ENCODE peak calls at places on chromosomes 5 and 9, in ten cellular contexts. K, Z, V, B, D, G, C, W, L and I are unnamed samples.

GRCh38 chr9:104905931-104906330 is 22.0 kb downstream of the ABCA1 start:
- DNase-seq in W (no peak), Z (no peak), K (no peak), D (no peak), B (no peak), C (no peak), V (no peak), G (no peak), L (no peak), I (no peak)

GRCh38 chr9:99811172-99811571 is 10.5 kb upstream of the NR4A3 start:
- DNase-seq in W (no peak), C (no peak), Z (no peak), L (no peak), G (no peak), K (no peak), V (no peak), D (no peak), B (no peak), I (no peak)

GRCh38 chr5:62506659-62507460 is 71.8 kb upstream of the LRRC70 start:
- DNase-seq in G (no peak), Z (no peak), K (no peak), D (no peak), W (no peak), L (no peak), V (no peak), B (no peak), C (no peak), I (no peak)

GRCh38 chr9:120742951-120743416 is 28.7 kb upstream of the MEGF9 start:
- DNase-seq in K (no peak), V (no peak), Z (peak), W (no peak), C (peak), L (no peak), G (no peak), D (no peak), B (peak), I (no peak)

GRCh38 chr9:8677725-8678124 is 878.1 kb upstream of the DMAC1 start:
- DNase-seq in Z (no peak), V (no peak), B (no peak), K (no peak), C (no peak), W (no peak), G (no peak), D (no peak), L (no peak), I (no peak)

GRCh38 chr9:135992486-135993408 is 31.6 kb upstream of the UBAC1 start:
- DNase-seq in V (peak), D (peak), L (peak), Z (peak), B (peak), K (peak), G (no peak), W (peak), C (peak), I (peak)

GRCh38 chr9:34385561-34386230 is 9.0 kb upstream of the MYORG start:
- DNase-seq in C (no peak), V (no peak), L (no peak), D (no peak), Z (no peak), B (no peak), K (no peak), G (peak), W (no peak), I (no peak)

GRCh38 chr9:38309324-38310195 is 82.9 kb upstream of the ALDH1B1 start:
- DNase-seq in L (no peak), G (no peak), Z (no peak), K (no peak), B (no peak), W (no peak), V (no peak), D (no peak), C (no peak), I (no peak)

GRCh38 chr9:127185931-127186781 is 63.7 kb upstream of the ANGPTL2 start:
- DNase-seq in K (no peak), V (peak), Z (no peak), D (no peak), W (peak), L (peak), B (peak), C (no peak), G (no peak), I (peak)

GRCh38 chr9:133758228-133758627 is 20.1 kb upstream of the SARDH start:
- DNase-seq in G (peak), W (no peak), Z (no peak), D (no peak), L (no peak), B (no peak), V (peak), K (no peak), C (no peak), I (no peak)

GRCh38 chr9:19116391-19116790 is 10.9 kb downstream of the PLIN2 start:
- DNase-seq in C (no peak), V (no peak), G (no peak), D (no peak), K (no peak), B (no peak), W (peak), L (peak), Z (no peak), I (peak)

GRCh38 chr5:172897691-172898512 is 61.3 kb upstream of the RPL26L1 start:
- DNase-seq in Z (no peak), B (no peak), K (no peak), C (no peak), L (peak), G (no peak), W (peak), D (no peak), V (peak), I (no peak)

GRCh38 chr5:32058101-32058500 is 116.0 kb downstream of the GOLPH3 start:
- DNase-seq in G (no peak), K (no peak), Z (no peak), W (no peak), D (no peak), B (no peak), L (no peak), V (no peak), C (no peak), I (no peak)

GRCh38 chr9:91824591-91825339 is 125.3 kb downstream of the ROR2 start:
- DNase-seq in K (no peak), V (peak), W (no peak), B (no peak), L (no peak), D (no peak), G (no peak), Z (no peak), C (no peak), I (peak)

GRCh38 chr9:68690088-68690487 is 15.0 kb upstream of the PIP5K1B start:
- DNase-seq in C (no peak), Z (no peak), B (peak), V (peak), D (no peak), W (peak), G (no peak), L (no peak), K (no peak), I (peak)

GRCh38 chr9:10479172-10479571 is 133.6 kb downstream of the PTPRD start:
- DNase-seq in L (no peak), G (no peak), C (peak), K (no peak), D (no peak), V (no peak), W (no peak), Z (no peak), B (no peak), I (no peak)

GRCh38 chr5:88486466-88486865 is 217.8 kb upstream of the TMEM161B start:
- DNase-seq in K (no peak), C (no peak), G (no peak), Z (no peak), B (no peak), V (no peak), W (no peak), D (no peak), L (no peak), I (no peak)

GRCh38 chr9:105679406-105680022 is 14.8 kb upstream of the TMEM38B start:
- DNase-seq in G (no peak), L (no peak), C (no peak), W (no peak), K (no peak), V (no peak), Z (no peak), B (no peak), D (no peak), I (no peak)

GRCh38 chr5:16784843-16785791 is 151.0 kb downstream of the MYO10 start:
- DNase-seq in D (no peak), W (no peak), G (no peak), K (no peak), V (no peak), L (no peak), C (no peak), Z (no peak), B (peak), I (no peak)

GRCh38 chr5:169942181-169942580 is 38.1 kb downstream of the INSYN2B start:
- DNase-seq in Z (no peak), C (no peak), V (no peak), L (peak), B (no peak), D (no peak), G (no peak), W (no peak), K (no peak), I (no peak)

GRCh38 chr9:121758693-121759092 is 107.3 kb downstream of the DAB2IP start:
- DNase-seq in G (no peak), V (no peak), C (no peak), W (peak), L (no peak), D (no peak), B (no peak), K (no peak), Z (no peak), I (no peak)

GRCh38 chr9:5958273-5958672 is 57.2 kb downstream of the RANBP6 start:
- DNase-seq in Z (no peak), D (no peak), B (no peak), V (no peak), L (no peak), K (no peak), C (no peak), W (no peak), G (no peak), I (no peak)

GRCh38 chr5:176846335-176847140 is 36.2 kb downstream of the UNC5A start:
- DNase-seq in C (no peak), L (no peak), K (no peak), V (no peak), Z (no peak), D (no peak), W (no peak), G (no peak), B (no peak), I (no peak)

GRCh38 chr9:116234091-116234490 is 80.5 kb downstream of the PAPPA start:
- DNase-seq in G (no peak), K (no peak), L (peak), B (no peak), D (no peak), V (no peak), W (no peak), Z (no peak), C (no peak), I (no peak)

GRCh38 chr5:14184725-14185124 is 41.6 kb downstream of the TRIO start:
- DNase-seq in D (no peak), V (no peak), G (no peak), Z (no peak), C (no peak), W (no peak), B (no peak), K (no peak), L (no peak), I (no peak)

GRCh38 chr9:130258999-130259398 is 6.6 kb upstream of the HMCN2 start:
- DNase-seq in Z (no peak), C (no peak), K (no peak), W (no peak), D (no peak), G (no peak), B (no peak), L (no peak), V (no peak), I (no peak)

GRCh38 chr5:130871346-130872086 is 293.5 kb downstream of the HINT1 start:
- DNase-seq in L (peak), D (peak), W (peak), Z (peak), G (no peak), C (peak), K (no peak), B (no peak), V (no peak), I (peak)

GRCh38 chr5:150489358-150490295 is 18.3 kb upstream of the NDST1 start:
- DNase-seq in B (peak), W (no peak), V (no peak), L (no peak), C (no peak), K (no peak), G (no peak), Z (no peak), D (no peak), I (peak)

GRCh38 chr5:100406640-100407039 is 128.5 kb upstream of the FAM174A start:
- DNase-seq in W (no peak), C (no peak), Z (no peak), V (no peak), D (no peak), G (no peak), K (no peak), L (no peak), B (peak), I (peak)

GRCh38 chr5:6788956-6789649 is 75.9 kb downstream of the TENT4A start:
- DNase-seq in W (no peak), C (no peak), L (no peak), D (no peak), V (no peak), Z (no peak), K (no peak), B (no peak), G (peak), I (no peak)

GRCh38 chr5:109485030-109485429 is 75.3 kb upstream of the PJA2 start:
- DNase-seq in K (no peak), V (peak), C (peak), W (peak), B (peak), Z (no peak), D (no peak), L (no peak), G (no peak), I (peak)

GRCh38 chr9:98050351-98050750 is 6.2 kb upstream of the NANS start:
- DNase-seq in B (no peak), D (no peak), L (no peak), Z (no peak), G (no peak), V (no peak), W (no peak), K (no peak), C (no peak), I (no peak)

GRCh38 chr9:98326402-98327248 is 71.2 kb upstream of the TBC1D2 start:
- DNase-seq in B (no peak), G (no peak), V (no peak), W (no peak), L (no peak), K (no peak), C (no peak), D (no peak), Z (no peak), I (no peak)

GRCh38 chr5:81808106-81808505 is 57.2 kb upstream of the SSBP2 start:
- DNase-seq in C (no peak), K (no peak), Z (no peak), W (no peak), L (no peak), B (no peak), G (no peak), V (no peak), D (no peak), I (no peak)

GRCh38 chr5:136308396-136308795 is 56.9 kb downstream of the TRPC7 start:
- DNase-seq in K (no peak), W (no peak), G (no peak), Z (no peak), D (no peak), C (no peak), V (no peak), L (no peak), B (peak), I (no peak)

GRCh38 chr5:150036513-150036912 is 36.0 kb downstream of the HMGXB3 start:
- DNase-seq in V (no peak), D (no peak), G (no peak), W (peak), K (no peak), C (no peak), L (peak), Z (no peak), B (no peak), I (no peak)

GRCh38 chr9:105656131-105656921 is 5.9 kb upstream of the TAL2 start:
- DNase-seq in B (no peak), C (peak), W (peak), L (no peak), G (no peak), V (peak), Z (no peak), D (peak), K (no peak), I (peak)

GRCh38 chr9:89844535-89844934 is 239.7 kb downstream of the GADD45G start:
- DNase-seq in B (no peak), L (no peak), K (no peak), V (no peak), Z (no peak), W (no peak), C (no peak), D (no peak), G (no peak), I (no peak)

GRCh38 chr5:93330506-93330905 is 250.5 kb downstream of the NR2F1-AS1 start:
- DNase-seq in D (no peak), C (no peak), V (no peak), K (no peak), L (no peak), G (no peak), Z (no peak), W (no peak), B (no peak), I (no peak)

GRCh38 chr9:34589656-34590375 is at the start of gene CNTFR:
- DNase-seq in K (peak), W (peak), V (peak), G (no peak), Z (no peak), L (no peak), D (no peak), C (peak), B (no peak), I (no peak)